ENCODE peak calls at places on chromosomes 1 and 21, in seven cellular contexts. L is GM12865; S is H1; Y is activated CD8-positive, alpha-beta memory T cell treated with anti-CD3 and anti-CD28 coated beads for 48 hours; D is uterus; I is foreskin fibroblast; Q is A549. N is an unnamed sample.

GRCh38 chr1:207000641-207001291 is 30.5 kb upstream of the FCAMR start:
- DNase-seq in L (no peak), S (no peak), Y (no peak), D (no peak), I (no peak), Q (no peak), N (no peak)

GRCh38 chr1:236235116-236235515 is 46.6 kb downstream of the ERO1B start:
- DNase-seq in L (no peak), S (no peak), Y (no peak), D (no peak), I (no peak), Q (no peak), N (no peak)

GRCh38 chr21:42252267-42252666 is 33.3 kb downstream of the ABCG1 start:
- DNase-seq in L (no peak), S (no peak), Y (no peak), D (no peak), I (no peak), Q (no peak), N (no peak)

GRCh38 chr1:21868941-21869454 is 56.9 kb downstream of the LDLRAD2 start:
- DNase-seq in L (no peak), S (no peak), Y (no peak), D (no peak), I (no peak), Q (no peak), N (no peak)

GRCh38 chr1:227740401-227740960 is 5.2 kb downstream of the SNAP47 start:
- DNase-seq in L (no peak), S (no peak), Y (no peak), D (no peak), I (no peak), Q (no peak), N (no peak)

GRCh38 chr1:183687546-183688279 is 34.6 kb upstream of the APOBEC4 start:
- DNase-seq in L (no peak), S (no peak), Y (no peak), D (no peak), I (no peak), Q (no peak), N (no peak)

GRCh38 chr1:247043406-247043805 is 35.2 kb downstream of the ZNF670 start:
- DNase-seq in L (no peak), S (no peak), Y (no peak), D (no peak), I (no peak), Q (no peak), N (no peak)

GRCh38 chr1:209880051-209880450 is 52.3 kb downstream of the UTP25 start:
- DNase-seq in L (no peak), S (no peak), Y (no peak), D (no peak), I (no peak), Q (no peak), N (no peak)

GRCh38 chr21:38773108-38774061 is 32.3 kb upstream of the ETS2 start:
- DNase-seq in L (peak), S (no peak), Y (no peak), D (peak), I (peak), Q (peak), N (no peak)

GRCh38 chr1:212928323-212929281 is 21.7 kb upstream of the VASH2 start:
- DNase-seq in L (peak), S (peak), Y (no peak), D (no peak), I (no peak), Q (no peak), N (no peak)

GRCh38 chr1:76330993-76331603 is 256.6 kb downstream of the ST6GALNAC3 start:
- DNase-seq in L (peak), S (no peak), Y (no peak), D (no peak), I (peak), Q (peak), N (no peak)

GRCh38 chr1:11990303-11991032 is 10.2 kb downstream of the MFN2 start:
- DNase-seq in L (no peak), S (no peak), Y (no peak), D (peak), I (no peak), Q (no peak), N (no peak)

GRCh38 chr1:117231748-117232373 is 21.1 kb upstream of the VTCN1 start:
- DNase-seq in L (no peak), S (no peak), Y (no peak), D (peak), I (no peak), Q (no peak), N (no peak)

GRCh38 chr1:184160236-184160635 is 108.7 kb downstream of the TSEN15 start:
- DNase-seq in L (peak), S (no peak), Y (no peak), D (no peak), I (peak), Q (peak), N (no peak)

GRCh38 chr21:44299458-44300261 is at the start of gene PFKL:
- DNase-seq in L (peak), S (peak), Y (peak), D (peak), I (peak), Q (peak), N (peak)

GRCh38 chr1:29083318-29084195 is 40.1 kb downstream of the TMEM200B start:
- DNase-seq in L (no peak), S (no peak), Y (no peak), D (peak), I (no peak), Q (no peak), N (no peak)

GRCh38 chr1:9293512-9294439 is 1.1 kb downstream of the SPSB1 start:
- DNase-seq in L (peak), S (peak), Y (no peak), D (no peak), I (peak), Q (peak), N (peak)

GRCh38 chr1:226985839-226986463 is 45.9 kb downstream of the COQ8A start:
- DNase-seq in L (no peak), S (no peak), Y (no peak), D (no peak), I (no peak), Q (no peak), N (no peak)

GRCh38 chr21:43321111-43321510 is 105.8 kb downstream of the SIK1 start:
- DNase-seq in L (no peak), S (no peak), Y (no peak), D (no peak), I (no peak), Q (no peak), N (no peak)

GRCh38 chr1:53370369-53370961 is 42.6 kb upstream of the LRP8 start:
- DNase-seq in L (no peak), S (peak), Y (no peak), D (no peak), I (no peak), Q (no peak), N (no peak)

GRCh38 chr1:86774305-86775304 is 70.2 kb downstream of the SH3GLB1 start:
- DNase-seq in L (peak), S (no peak), Y (peak), D (peak), I (peak), Q (peak), N (no peak)